ENCODE peak calls at places on chromosomes 2 and 18, in five cellular contexts. W is A549, D is fibroblast of pulmonary artery, U is transverse colon, I is fibroblast of mammary gland. Q is an unnamed sample.

GRCh38 chr2:230319211-230319862 is 7.7 kb upstream of the SP140L start:
- DNase-seq in U (peak; percentile 51), I (no peak), W (no peak), D (no peak), Q (no peak)

GRCh38 chr2:231323316-231323715 is 72.2 kb upstream of the B3GNT7 start:
- DNase-seq in W (no peak), U (no peak), D (no peak), I (no peak), Q (no peak)

GRCh38 chr2:149000168-149000938 is 38.1 kb upstream of the LYPD6B start:
- DNase-seq in U (no peak), D (no peak), W (no peak), I (peak; percentile 8), Q (no peak)

GRCh38 chr18:59839241-59839640 is 60.6 kb upstream of the PMAIP1 start:
- DNase-seq in D (no peak), U (no peak), W (no peak), I (no peak), Q (no peak)

GRCh38 chr2:36812196-36812595 is 115.7 kb downstream of the VIT start:
- DNase-seq in I (peak; percentile 12), U (no peak), W (peak; percentile 36), D (peak; percentile 8), Q (no peak)

GRCh38 chr2:116719841-116720240 is 1094.7 kb upstream of the DDX18 start:
- DNase-seq in U (no peak), W (no peak), D (peak; percentile 24), I (peak; percentile 0), Q (no peak)

GRCh38 chr2:145091011-145091744 is 571.3 kb upstream of the ZEB2 start:
- DNase-seq in D (peak; percentile 63), U (no peak), W (no peak), I (peak; percentile 88), Q (no peak)

GRCh38 chr2:88253997-88254396 is 83.9 kb downstream of the THNSL2 start:
- DNase-seq in W (no peak), D (no peak), I (no peak), U (no peak), Q (no peak)

GRCh38 chr2:101087638-101088037 is 63.5 kb downstream of the TBC1D8 start:
- DNase-seq in I (no peak), U (no peak), W (no peak), D (no peak), Q (no peak)

GRCh38 chr2:123303735-123304134 is 721.4 kb upstream of the CNTNAP5 start:
- DNase-seq in I (no peak), D (peak; percentile 37), W (no peak), U (no peak), Q (no peak)

GRCh38 chr2:113117594-113118262 is 9.7 kb upstream of the IL1RN start:
- DNase-seq in D (peak; percentile 85), I (peak; percentile 97), U (peak; percentile 46), W (no peak), Q (peak; percentile 89)

GRCh38 chr2:234334146-234334545 is 162.7 kb downstream of the ARL4C start:
- DNase-seq in I (no peak), D (peak; percentile 44), U (no peak), W (no peak), Q (peak; percentile 72)

GRCh38 chr18:9101730-9102390 is 639 bp upstream of the NDUFV2 start:
- DNase-seq in U (no peak), W (peak; percentile 29), I (peak; percentile 72), D (peak; percentile 86), Q (peak; percentile 17)

GRCh38 chr2:70626254-70626990 is 72.8 kb upstream of the TGFA start:
- DNase-seq in U (no peak), W (no peak), D (no peak), I (no peak), Q (no peak)

GRCh38 chr2:10316336-10316735 is 13.6 kb downstream of the HPCAL1 start:
- DNase-seq in W (no peak), D (peak; percentile 42), I (peak; percentile 59), U (no peak), Q (no peak)

GRCh38 chr2:137968477-137969417 is 4.5 kb downstream of the HNMT start:
- DNase-seq in U (no peak), W (no peak), I (no peak), D (no peak), Q (no peak)

GRCh38 chr2:104975371-104975770 is 62.5 kb upstream of the MRPS9 start:
- DNase-seq in I (no peak), U (no peak), W (no peak), D (no peak), Q (no peak)

GRCh38 chr2:167264380-167264779 is 376.1 kb downstream of the XIRP2 start:
- DNase-seq in I (peak; percentile 13), U (peak; percentile 36), D (peak; percentile 35), W (no peak), Q (no peak)

GRCh38 chr2:172995323-172996244 is 80.1 kb upstream of the MAP3K20 start:
- DNase-seq in I (peak; percentile 83), W (peak; percentile 51), U (peak; percentile 15), D (peak; percentile 95), Q (peak; percentile 99)

GRCh38 chr2:23280401-23280800 is 104.6 kb upstream of the KLHL29 start:
- DNase-seq in I (no peak), W (no peak), D (no peak), U (no peak), Q (peak; percentile 66)

GRCh38 chr2:196466581-196466980 is 172.9 kb upstream of the CCDC150 start:
- DNase-seq in D (no peak), U (no peak), I (no peak), W (no peak), Q (no peak)

GRCh38 chr2:196464311-196464710 is 175.2 kb upstream of the CCDC150 start:
- DNase-seq in W (no peak), I (peak; percentile 35), D (no peak), U (no peak), Q (no peak)

GRCh38 chr2:196463706-196464105 is 175.8 kb upstream of the CCDC150 start:
- DNase-seq in D (no peak), I (no peak), U (no peak), W (no peak), Q (no peak)

GRCh38 chr2:196473617-196474016 is 165.9 kb upstream of the CCDC150 start:
- DNase-seq in U (no peak), D (no peak), W (no peak), I (no peak), Q (no peak)

DNA sequence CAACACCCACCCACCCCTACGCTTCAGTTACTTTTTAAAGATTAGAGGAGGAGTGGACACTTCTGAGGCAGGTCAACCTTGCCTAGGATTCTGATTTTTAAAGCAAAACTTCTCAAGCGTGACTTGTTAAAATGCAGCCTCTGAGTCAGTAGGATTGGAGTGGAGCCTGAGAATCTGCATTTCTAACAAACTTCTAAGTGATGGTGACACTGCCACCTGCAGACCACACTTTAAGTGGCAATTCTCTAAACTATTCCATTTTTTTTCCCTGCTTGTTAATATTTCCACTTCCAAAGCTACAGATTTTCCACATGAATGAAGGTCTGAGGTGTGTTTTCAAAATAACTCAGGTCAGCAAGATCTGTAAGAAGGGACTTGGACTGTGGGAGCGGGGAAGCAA is 171.1 kb upstream of the CCDC150 start:
- DNase-seq in W (no peak), I (no peak), D (no peak), U (no peak), Q (no peak)
- TF ChIP-seq CTCF in W (no peak), I (no peak), D (no peak), U (no peak), Q (no peak)

DNA sequence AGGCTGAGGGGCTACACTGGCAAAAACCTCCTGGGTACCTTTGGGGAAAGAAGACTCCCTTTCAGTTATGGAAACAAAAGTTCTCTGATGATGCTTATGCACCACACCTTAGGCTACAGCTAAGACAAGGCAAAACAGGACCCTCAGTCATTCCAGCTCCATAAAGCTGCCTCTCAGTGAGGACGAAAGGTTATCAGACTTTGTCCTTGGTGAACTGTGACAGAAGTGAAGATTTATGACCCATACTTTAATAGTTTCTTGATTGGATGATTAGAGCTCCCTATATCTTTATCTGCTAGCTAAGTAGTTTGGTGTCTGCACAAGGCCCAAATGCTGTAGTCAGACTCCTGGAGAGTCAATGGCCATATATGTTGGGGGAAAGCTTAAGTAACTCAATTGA is 40.6 kb upstream of the SPRED2 start:
- DNase-seq in I (no peak), D (no peak), U (no peak), W (no peak), Q (no peak)
- TF ChIP-seq CTCF in I (no peak), D (no peak), U (no peak), W (no peak), Q (no peak)

GRCh38 chr18:80247403-80247916 is at the start of gene PARD6G:
- DNase-seq in I (peak; percentile 47), D (peak; percentile 64), U (peak; percentile 83), W (peak; percentile 54), Q (peak; percentile 11)
- TF ChIP-seq CTCF in I (no peak), D (peak; percentile 9), U (no peak), W (no peak), Q (no peak)

DNA sequence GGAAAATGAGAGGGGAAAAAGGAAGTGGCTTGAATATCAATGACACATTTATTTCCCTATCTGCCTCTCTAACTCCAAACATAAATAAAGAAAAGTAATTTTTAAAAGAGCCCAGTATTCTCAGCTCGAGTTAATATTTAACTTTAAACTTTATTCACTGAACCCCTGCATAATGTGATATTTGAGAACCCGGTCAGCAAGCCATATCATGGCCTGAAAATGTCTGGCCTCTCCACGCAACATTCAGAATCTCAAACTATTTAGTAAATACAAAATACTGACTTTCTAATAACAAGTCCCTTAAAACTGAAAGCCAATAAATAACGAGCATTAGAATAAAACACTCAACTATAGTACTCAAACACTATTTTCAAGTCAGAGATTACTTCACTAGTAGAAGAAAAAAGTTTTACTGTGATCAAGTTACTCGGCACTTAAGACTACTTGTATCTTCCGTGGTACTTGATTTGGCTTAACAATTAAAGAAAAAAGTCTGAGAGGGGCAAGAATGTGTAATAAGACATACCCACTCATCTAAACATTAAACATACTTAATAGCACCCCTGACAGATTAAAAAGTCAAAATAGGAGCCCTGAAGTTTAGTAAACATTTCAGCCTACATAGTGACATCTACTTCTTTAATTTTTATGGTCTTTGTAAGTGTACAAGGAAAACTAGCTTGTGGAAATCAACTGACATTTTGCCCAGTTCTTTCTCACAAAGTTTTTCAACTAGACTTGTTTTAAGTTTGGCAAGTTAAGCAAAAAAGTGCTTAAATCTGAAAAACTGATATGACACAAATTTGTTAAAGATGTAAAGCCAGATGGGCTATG is 38.3 kb downstream of the RTN4 start:
- DNase-seq in U (no peak), W (no peak), I (no peak), D (no peak), Q (no peak)
- TF ChIP-seq CTCF in U (no peak), W (no peak), I (no peak), D (no peak), Q (no peak)

GRCh38 chr2:121740973-121741372 is 4.3 kb upstream of the NIFK start:
- DNase-seq in I (no peak), D (no peak), U (no peak), W (no peak), Q (no peak)

GRCh38 chr2:121736140-121736461 is 574 bp downstream of the NIFK start:
- DNase-seq in U (no peak), W (no peak), I (no peak), D (no peak), Q (no peak)

GRCh38 chr2:121731366-121731765 is 5.3 kb downstream of the NIFK start:
- DNase-seq in I (no peak), W (no peak), D (no peak), U (no peak), Q (no peak)

GRCh38 chr2:121736462-121737336 is at the start of gene NIFK:
- DNase-seq in U (peak; percentile 100), D (peak; percentile 98), I (peak; percentile 94), W (peak; percentile 84), Q (peak; percentile 94)

GRCh38 chr2:121735520-121736074 is 1.1 kb downstream of the NIFK start:
- DNase-seq in U (no peak), I (peak; percentile 40), D (no peak), W (peak; percentile 21), Q (no peak)
- TF ChIP-seq CTCF in U (no peak), I (no peak), D (no peak), W (peak; percentile 52), Q (no peak)

GRCh38 chr2:196066794-196067382 is 1.7 kb downstream of the DNAH7 start:
- DNase-seq in U (no peak), D (peak; percentile 60), I (peak; percentile 53), W (peak; percentile 40), Q (no peak)
- TF ChIP-seq CTCF in U (peak; percentile 66), D (peak; percentile 64), I (peak; percentile 62), W (peak; percentile 80), Q (peak; percentile 70)

Q was measured in PC-9.